ENCODE peak calls at places on chromosome 18, in four cellular contexts. G is K562, A is HepG2, R is GM12878. M is an unnamed sample.

GRCh38 chr18:74630804-74631203 is 33.1 kb downstream of the ZNF407 start:
- DNase-seq in R (no peak), G (no peak), A (no peak), M (no peak)

GRCh38 chr18:2223859-2224258 is 347.4 kb downstream of the METTL4 start:
- DNase-seq in R (no peak), A (peak), G (peak), M (no peak)

GRCh38 chr18:41504316-41504715 is 450.7 kb upstream of the PIK3C3 start:
- DNase-seq in R (no peak), G (no peak), A (no peak), M (no peak)

GRCh38 chr18:37445368-37445767 is 120.2 kb downstream of the CELF4 start:
- DNase-seq in A (no peak), R (no peak), G (no peak), M (no peak)

GRCh38 chr18:32707153-32707552 is 65.7 kb downstream of the KLHL14 start:
- DNase-seq in A (no peak), G (no peak), R (no peak), M (no peak)

GRCh38 chr18:47287911-47288635 is 36.6 kb upstream of the SKOR2 start:
- DNase-seq in R (no peak), A (no peak), G (no peak), M (no peak)

GRCh38 chr18:45954070-45954712 is 12.9 kb downstream of the EPG5 start:
- DNase-seq in A (no peak), R (no peak), G (no peak), M (no peak)

GRCh38 chr18:47436871-47437270 is 185.4 kb upstream of the SKOR2 start:
- DNase-seq in A (no peak), G (no peak), R (no peak), M (no peak)

GRCh38 chr18:62828852-62829251 is 113.5 kb downstream of the PHLPP1 start:
- DNase-seq in R (no peak), G (no peak), A (no peak), M (no peak)

GRCh38 chr18:8825729-8826375 is 120.5 kb downstream of the MTCL1 start:
- DNase-seq in A (no peak), G (no peak), R (no peak), M (no peak)
- H3K4me2 ChIP-seq in A (no peak), G (no peak), R (no peak), M (no peak)

GRCh38 chr18:49878996-49879585 is 65.8 kb upstream of the ACAA2 start:
- DNase-seq in R (no peak), A (no peak), G (no peak), M (no peak)
- TF ChIP-seq POLR2AphosphoS2 in R (no peak), A (no peak), G (no peak), M (no peak)

DNA sequence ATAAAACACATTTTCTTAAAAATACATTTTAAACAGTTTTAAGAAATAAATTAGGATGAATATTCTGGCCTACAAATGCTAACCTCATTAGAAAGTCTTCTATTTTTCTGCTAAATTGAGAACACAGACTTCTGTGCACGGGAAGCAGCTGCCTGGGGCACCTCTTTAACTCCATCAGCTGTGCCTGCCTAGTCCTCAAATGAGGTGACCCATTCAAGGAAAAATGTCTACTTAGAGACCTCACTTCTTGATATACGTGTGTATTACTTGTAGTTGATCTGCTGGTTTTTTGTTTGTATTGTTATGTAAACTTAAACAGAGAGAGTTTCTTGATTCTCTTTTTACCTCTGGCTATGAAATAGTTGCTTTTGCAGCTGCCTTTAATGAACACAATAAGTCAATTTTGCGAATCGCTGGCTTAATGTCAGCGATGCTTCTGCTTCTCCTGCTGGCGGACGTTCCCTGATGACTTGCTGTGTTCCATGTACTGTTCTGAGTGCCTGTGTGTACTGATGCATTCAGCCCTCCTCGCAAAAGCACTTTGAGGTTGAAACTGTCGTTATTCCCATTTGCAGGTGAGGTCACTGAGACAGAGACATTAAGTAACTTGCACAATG is 88.7 kb upstream of the TXNDC2 start:
- DNase-seq in G (no peak), R (no peak), A (no peak), M (no peak)
- TF ChIP-seq REST in G (no peak), R (no peak), A (no peak), M (no peak)

GRCh38 chr18:9647496-9648323 is 33.4 kb upstream of the PPP4R1 start:
- DNase-seq in A (peak), G (no peak), R (peak), M (peak)

GRCh38 chr18:9653390-9653789 is 39.0 kb upstream of the PPP4R1 start:
- DNase-seq in R (no peak), G (no peak), A (peak), M (no peak)

GRCh38 chr18:9648431-9649163 is 34.2 kb upstream of the PPP4R1 start:
- DNase-seq in A (no peak), G (no peak), R (peak), M (no peak)

GRCh38 chr18:9643549-9643948 is 29.2 kb upstream of the PPP4R1 start:
- DNase-seq in G (no peak), A (peak), R (no peak), M (peak)

DNA sequence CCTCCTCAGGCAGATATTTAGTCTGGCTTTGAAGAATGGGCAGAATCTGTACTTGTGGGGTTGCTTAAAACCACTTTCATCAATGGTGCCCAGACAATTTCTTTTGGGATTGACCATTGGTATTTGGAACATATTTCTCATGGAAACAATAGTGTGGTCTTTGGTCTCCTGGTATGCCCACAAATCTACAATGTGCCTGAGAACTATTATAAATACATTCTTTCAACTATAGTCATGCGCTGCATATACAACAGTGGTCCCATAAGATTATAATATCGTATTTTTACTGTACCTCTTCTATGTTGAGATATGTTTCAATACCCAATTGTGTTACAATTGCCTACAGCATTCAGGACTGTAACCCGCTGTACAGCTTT is 34.8 kb upstream of the PPP4R1 start:
- DNase-seq in G (no peak), R (no peak), A (no peak), M (no peak)
- H3K4me2 ChIP-seq in G (no peak), R (peak), A (no peak), M (no peak)

DNA sequence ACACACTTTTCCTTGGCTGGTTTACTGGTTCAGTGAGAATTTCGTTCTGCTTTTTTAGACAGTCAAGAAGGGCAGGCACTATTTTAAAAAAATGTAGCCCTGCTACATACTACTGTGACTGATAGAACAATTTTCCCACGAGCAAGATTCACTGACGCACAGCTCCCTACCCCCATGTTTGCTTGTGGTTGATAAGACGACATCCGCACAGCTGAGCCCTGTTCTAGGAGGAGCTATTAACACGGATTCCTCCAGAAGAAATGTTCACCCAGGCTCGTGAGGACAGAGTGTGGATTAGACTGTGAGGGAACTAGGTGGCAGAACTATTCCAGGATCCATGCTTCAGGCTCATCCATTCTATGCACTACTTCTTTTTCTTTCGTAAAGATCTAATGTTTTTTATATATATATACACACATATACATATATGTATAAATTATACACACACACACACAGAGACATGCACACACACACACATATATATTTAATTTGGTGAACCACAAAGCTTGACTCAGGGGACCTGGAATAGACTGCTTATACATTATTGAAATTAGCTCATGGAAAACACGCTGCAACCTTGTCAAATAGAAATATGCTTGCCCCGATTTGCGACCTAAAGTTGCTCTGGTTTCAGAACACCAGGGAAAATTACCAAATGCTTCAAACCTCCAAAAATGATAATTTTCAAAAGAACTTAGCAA is 370.3 kb downstream of the SOCS6 start:
- DNase-seq in A (no peak), R (no peak), G (no peak), M (peak)
- TF ChIP-seq POLR2AphosphoS2 in A (no peak), R (no peak), G (no peak), M (no peak)

DNA sequence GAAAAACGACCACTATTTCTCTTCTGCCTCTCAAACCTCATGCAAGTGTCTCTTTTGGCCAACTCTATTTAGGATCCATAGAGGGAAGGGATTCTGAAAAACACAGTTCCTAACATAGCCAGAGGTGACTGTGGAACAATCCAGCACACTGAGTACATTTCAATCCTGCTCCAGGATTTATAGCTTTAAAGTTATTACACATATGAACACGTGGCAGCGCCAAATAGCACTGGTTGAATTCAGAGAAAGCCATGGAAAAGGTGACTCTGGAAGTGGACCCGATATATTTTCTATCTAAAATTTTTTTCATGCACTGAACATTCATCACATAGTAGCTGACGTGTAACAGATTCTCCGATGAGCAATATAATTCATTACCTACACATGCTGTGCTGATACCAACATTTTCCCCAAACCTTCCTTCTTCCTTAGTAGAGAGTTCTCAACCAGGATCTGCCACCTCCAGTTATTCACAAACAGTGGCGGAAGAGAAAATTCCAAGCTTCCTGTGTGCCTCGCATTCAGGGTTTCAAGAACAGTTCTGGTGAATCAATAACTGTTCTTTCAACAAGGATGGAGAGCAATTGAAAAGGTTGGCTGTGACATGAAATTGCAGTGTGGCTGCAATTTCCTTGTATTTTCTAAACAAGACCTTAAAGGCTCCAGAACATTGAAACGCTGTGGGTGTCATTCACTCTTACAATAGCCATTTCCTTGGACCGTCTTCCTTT is 25.7 kb upstream of the TTR start:
- DNase-seq in A (no peak), R (no peak), G (no peak), M (no peak)
- TF ChIP-seq REST in A (no peak), R (no peak), G (no peak), M (no peak)

GRCh38 chr18:10826400-10826799 is 300.6 kb downstream of the NAPG start:
- DNase-seq in A (no peak), G (no peak), R (no peak), M (no peak)
- H3K4me2 ChIP-seq in A (no peak), G (no peak), R (no peak), M (no peak)

DNA sequence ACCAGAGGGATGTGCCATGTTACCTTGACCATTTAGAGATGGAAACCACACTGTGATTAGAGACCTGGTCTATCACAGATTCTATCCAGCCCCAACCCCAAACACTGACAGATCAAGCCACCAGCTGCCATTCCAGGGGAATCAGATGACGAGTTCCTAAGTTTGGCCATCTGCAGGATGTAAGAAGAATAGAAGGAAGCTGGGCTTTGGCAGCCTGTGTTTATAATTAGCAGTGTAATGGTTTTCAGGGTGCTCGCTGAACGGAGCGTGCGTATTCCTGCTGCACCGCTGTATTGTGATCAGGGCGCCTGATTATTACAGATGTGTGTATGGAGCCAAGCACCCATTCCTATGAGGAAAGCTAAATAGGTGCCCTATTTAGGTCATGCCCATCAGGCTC is 138.1 kb downstream of the LRRC30 start:
- DNase-seq in G (no peak), R (no peak), A (no peak), M (no peak)
- TF ChIP-seq POLR2AphosphoS2 in G (no peak), R (no peak), A (no peak), M (no peak)

DNA sequence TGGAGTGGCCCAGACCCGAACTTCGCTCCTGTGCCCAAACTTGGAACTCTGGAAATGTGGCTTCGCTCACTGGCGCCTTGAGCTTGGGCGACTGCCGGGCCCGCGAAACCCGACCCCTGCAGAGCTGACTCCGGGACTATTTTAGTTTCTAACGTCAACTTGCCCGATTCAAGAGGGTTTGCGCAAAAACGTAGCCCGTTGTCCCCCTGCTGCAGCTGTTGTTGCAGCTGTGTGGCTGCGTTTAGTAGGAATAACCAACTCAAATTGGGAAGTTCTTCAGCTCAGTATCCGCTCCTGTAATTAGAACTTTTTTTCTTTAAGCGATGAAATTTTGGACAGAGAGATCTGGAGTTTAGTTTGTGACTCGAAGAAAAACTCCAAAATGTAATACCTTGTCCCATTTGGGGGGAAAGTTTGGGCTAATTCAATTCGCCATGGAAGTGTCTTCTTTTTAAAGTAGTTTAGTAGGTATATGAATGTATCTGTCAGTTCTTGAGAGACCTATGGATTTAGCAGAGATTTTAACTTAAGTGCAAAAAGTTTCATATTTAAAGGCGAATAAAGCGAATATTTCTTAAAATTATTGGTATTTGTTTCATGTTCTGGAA is 565 bp downstream of the MYL12A start:
- DNase-seq in A (no peak), R (no peak), G (no peak), M (no peak)
- TF ChIP-seq REST in A (no peak), R (no peak), G (no peak), M (peak)

GRCh38 chr18:43705850-43706249 is 428.6 kb upstream of the SYT4 start:
- DNase-seq in A (no peak), G (no peak), R (no peak), M (no peak)
- H3K4me2 ChIP-seq in A (no peak), G (no peak), R (no peak), M (no peak)